ENCODE peak calls at places on chromosome 17, in five cellular contexts. One of them, this sample, is unnamed.

GRCh38 chr17:78622491-78623265 is 45.5 kb upstream of the DNAH17 start:
- DNase-seq in activated CD4-positive, alpha-beta T cell treated with anti-CD3 and anti-CD28 coated beads for 24 hours: no peak
- DNase-seq in smooth muscle cell of the brain vasculature: no peak
- DNase-seq in ELR: no peak
- DNase-seq in activated naive CD4-positive, alpha-beta T cell treated with Interleukin-2 at 50 U/mL for 16 hours: no peak
- DNase-seq in this sample: no peak

GRCh38 chr17:48760411-48760810 is 31.9 kb upstream of the HOXB13 start:
- DNase-seq in activated naive CD4-positive, alpha-beta T cell treated with Interleukin-2 at 50 U/mL for 16 hours: no peak
- DNase-seq in activated CD4-positive, alpha-beta T cell treated with anti-CD3 and anti-CD28 coated beads for 24 hours: no peak
- DNase-seq in ELR: no peak
- DNase-seq in smooth muscle cell of the brain vasculature: no peak
- DNase-seq in this sample: no peak

GRCh38 chr17:48547839-48548686 is 3.2 kb upstream of the HOXB2 start:
- DNase-seq in ELR: no peak
- DNase-seq in activated naive CD4-positive, alpha-beta T cell treated with Interleukin-2 at 50 U/mL for 16 hours: peak
- DNase-seq in smooth muscle cell of the brain vasculature: no peak
- DNase-seq in activated CD4-positive, alpha-beta T cell treated with anti-CD3 and anti-CD28 coated beads for 24 hours: peak
- DNase-seq in this sample: no peak

GRCh38 chr17:31541559-31541958 is 150.1 kb downstream of the RAB11FIP4 start:
- DNase-seq in ELR: peak
- DNase-seq in activated naive CD4-positive, alpha-beta T cell treated with Interleukin-2 at 50 U/mL for 16 hours: no peak
- DNase-seq in activated CD4-positive, alpha-beta T cell treated with anti-CD3 and anti-CD28 coated beads for 24 hours: no peak
- DNase-seq in smooth muscle cell of the brain vasculature: no peak
- DNase-seq in this sample: no peak

GRCh38 chr17:79627184-79627765 is 16.4 kb upstream of the RBFOX3 start:
- DNase-seq in activated naive CD4-positive, alpha-beta T cell treated with Interleukin-2 at 50 U/mL for 16 hours: no peak
- DNase-seq in ELR: no peak
- DNase-seq in activated CD4-positive, alpha-beta T cell treated with anti-CD3 and anti-CD28 coated beads for 24 hours: no peak
- DNase-seq in smooth muscle cell of the brain vasculature: no peak
- DNase-seq in this sample: no peak

GRCh38 chr17:55391244-55391757 is 30.3 kb downstream of the MMD start:
- DNase-seq in smooth muscle cell of the brain vasculature: no peak
- DNase-seq in activated CD4-positive, alpha-beta T cell treated with anti-CD3 and anti-CD28 coated beads for 24 hours: no peak
- DNase-seq in activated naive CD4-positive, alpha-beta T cell treated with Interleukin-2 at 50 U/mL for 16 hours: no peak
- DNase-seq in ELR: no peak
- DNase-seq in this sample: no peak

GRCh38 chr17:6666077-6666521 is 14.5 kb downstream of the C17orf100 start:
- DNase-seq in ELR: peak
- DNase-seq in activated naive CD4-positive, alpha-beta T cell treated with Interleukin-2 at 50 U/mL for 16 hours: peak
- DNase-seq in smooth muscle cell of the brain vasculature: peak
- DNase-seq in activated CD4-positive, alpha-beta T cell treated with anti-CD3 and anti-CD28 coated beads for 24 hours: no peak
- DNase-seq in this sample: no peak

GRCh38 chr17:36463916-36464764 is 22.3 kb upstream of the ZNHIT3 start:
- DNase-seq in activated CD4-positive, alpha-beta T cell treated with anti-CD3 and anti-CD28 coated beads for 24 hours: peak
- DNase-seq in ELR: peak
- DNase-seq in activated naive CD4-positive, alpha-beta T cell treated with Interleukin-2 at 50 U/mL for 16 hours: peak
- DNase-seq in smooth muscle cell of the brain vasculature: no peak
- DNase-seq in this sample: peak

GRCh38 chr17:11506635-11507034 is 91.6 kb upstream of the DNAH9 start:
- DNase-seq in activated naive CD4-positive, alpha-beta T cell treated with Interleukin-2 at 50 U/mL for 16 hours: no peak
- DNase-seq in activated CD4-positive, alpha-beta T cell treated with anti-CD3 and anti-CD28 coated beads for 24 hours: no peak
- DNase-seq in ELR: no peak
- DNase-seq in smooth muscle cell of the brain vasculature: no peak
- DNase-seq in this sample: no peak

GRCh38 chr17:61498595-61498994 is 46.4 kb downstream of the TBX4 start:
- DNase-seq in smooth muscle cell of the brain vasculature: no peak
- DNase-seq in ELR: no peak
- DNase-seq in activated CD4-positive, alpha-beta T cell treated with anti-CD3 and anti-CD28 coated beads for 24 hours: no peak
- DNase-seq in activated naive CD4-positive, alpha-beta T cell treated with Interleukin-2 at 50 U/mL for 16 hours: no peak
- DNase-seq in this sample: no peak

GRCh38 chr17:66985338-66985737 is 20.8 kb downstream of the CACNG4 start:
- DNase-seq in activated naive CD4-positive, alpha-beta T cell treated with Interleukin-2 at 50 U/mL for 16 hours: no peak
- DNase-seq in smooth muscle cell of the brain vasculature: no peak
- DNase-seq in activated CD4-positive, alpha-beta T cell treated with anti-CD3 and anti-CD28 coated beads for 24 hours: no peak
- DNase-seq in ELR: no peak
- DNase-seq in this sample: no peak

GRCh38 chr17:47987240-47987835 is 16.4 kb downstream of the CDK5RAP3 start:
- DNase-seq in activated naive CD4-positive, alpha-beta T cell treated with Interleukin-2 at 50 U/mL for 16 hours: no peak
- DNase-seq in ELR: no peak
- DNase-seq in smooth muscle cell of the brain vasculature: no peak
- DNase-seq in activated CD4-positive, alpha-beta T cell treated with anti-CD3 and anti-CD28 coated beads for 24 hours: no peak
- DNase-seq in this sample: no peak

GRCh38 chr17:79942591-79943353 is 92.9 kb downstream of the TBC1D16 start:
- DNase-seq in activated CD4-positive, alpha-beta T cell treated with anti-CD3 and anti-CD28 coated beads for 24 hours: no peak
- DNase-seq in smooth muscle cell of the brain vasculature: no peak
- DNase-seq in ELR: peak
- DNase-seq in activated naive CD4-positive, alpha-beta T cell treated with Interleukin-2 at 50 U/mL for 16 hours: no peak
- DNase-seq in this sample: peak

GRCh38 chr17:4607261-4607731 is 23.0 kb downstream of the SMTNL2 start:
- DNase-seq in activated CD4-positive, alpha-beta T cell treated with anti-CD3 and anti-CD28 coated beads for 24 hours: no peak
- DNase-seq in activated naive CD4-positive, alpha-beta T cell treated with Interleukin-2 at 50 U/mL for 16 hours: no peak
- DNase-seq in smooth muscle cell of the brain vasculature: no peak
- DNase-seq in ELR: no peak
- DNase-seq in this sample: no peak

GRCh38 chr17:28807925-28808641 is 34.5 kb downstream of the FAM222B start:
- DNase-seq in activated naive CD4-positive, alpha-beta T cell treated with Interleukin-2 at 50 U/mL for 16 hours: no peak
- DNase-seq in smooth muscle cell of the brain vasculature: peak
- DNase-seq in activated CD4-positive, alpha-beta T cell treated with anti-CD3 and anti-CD28 coated beads for 24 hours: no peak
- DNase-seq in ELR: peak
- DNase-seq in this sample: no peak

GRCh38 chr17:73042809-73043685 is 49.4 kb downstream of the SLC39A11 start:
- DNase-seq in ELR: no peak
- DNase-seq in activated naive CD4-positive, alpha-beta T cell treated with Interleukin-2 at 50 U/mL for 16 hours: no peak
- DNase-seq in activated CD4-positive, alpha-beta T cell treated with anti-CD3 and anti-CD28 coated beads for 24 hours: no peak
- DNase-seq in smooth muscle cell of the brain vasculature: peak
- DNase-seq in this sample: no peak

GRCh38 chr17:39701784-39702422 is 2.0 kb downstream of the ERBB2 start:
- DNase-seq in ELR: no peak
- DNase-seq in activated naive CD4-positive, alpha-beta T cell treated with Interleukin-2 at 50 U/mL for 16 hours: no peak
- DNase-seq in activated CD4-positive, alpha-beta T cell treated with anti-CD3 and anti-CD28 coated beads for 24 hours: no peak
- DNase-seq in smooth muscle cell of the brain vasculature: no peak
- DNase-seq in this sample: no peak

GRCh38 chr17:32604966-32605365 is 118.2 kb downstream of the CDK5R1 start:
- DNase-seq in activated naive CD4-positive, alpha-beta T cell treated with Interleukin-2 at 50 U/mL for 16 hours: no peak
- DNase-seq in ELR: no peak
- DNase-seq in smooth muscle cell of the brain vasculature: no peak
- DNase-seq in activated CD4-positive, alpha-beta T cell treated with anti-CD3 and anti-CD28 coated beads for 24 hours: no peak
- DNase-seq in this sample: no peak

GRCh38 chr17:28317965-28318758 is 838 bp upstream of the TMEM97 start:
- DNase-seq in smooth muscle cell of the brain vasculature: no peak
- DNase-seq in activated naive CD4-positive, alpha-beta T cell treated with Interleukin-2 at 50 U/mL for 16 hours: no peak
- DNase-seq in ELR: no peak
- DNase-seq in activated CD4-positive, alpha-beta T cell treated with anti-CD3 and anti-CD28 coated beads for 24 hours: no peak
- DNase-seq in this sample: no peak

GRCh38 chr17:37327341-37328090 is 48.3 kb upstream of the C17orf78 start:
- DNase-seq in smooth muscle cell of the brain vasculature: no peak
- DNase-seq in ELR: peak
- DNase-seq in activated CD4-positive, alpha-beta T cell treated with anti-CD3 and anti-CD28 coated beads for 24 hours: no peak
- DNase-seq in activated naive CD4-positive, alpha-beta T cell treated with Interleukin-2 at 50 U/mL for 16 hours: no peak
- DNase-seq in this sample: no peak

GRCh38 chr17:7478276-7479138 is 924 bp downstream of the ZBTB4 start:
- DNase-seq in activated CD4-positive, alpha-beta T cell treated with anti-CD3 and anti-CD28 coated beads for 24 hours: peak
- DNase-seq in activated naive CD4-positive, alpha-beta T cell treated with Interleukin-2 at 50 U/mL for 16 hours: peak
- DNase-seq in ELR: peak
- DNase-seq in smooth muscle cell of the brain vasculature: no peak
- DNase-seq in this sample: no peak

GRCh38 chr17:56648814-56649213 is 55.3 kb downstream of the NOG start:
- DNase-seq in activated naive CD4-positive, alpha-beta T cell treated with Interleukin-2 at 50 U/mL for 16 hours: no peak
- DNase-seq in smooth muscle cell of the brain vasculature: no peak
- DNase-seq in activated CD4-positive, alpha-beta T cell treated with anti-CD3 and anti-CD28 coated beads for 24 hours: no peak
- DNase-seq in ELR: peak
- DNase-seq in this sample: no peak

This sample was measured in CMK.